ENCODE peak calls at places on chromosome 15, in four cellular contexts. O is H1, M is K562, G is SK-N-SH. L is an unnamed sample.

GRCh38 chr15:81863157-81863556 is 182.7 kb downstream of the MEX3B start:
- DNase-seq in O (no peak), M (no peak), G (no peak), L (no peak)

GRCh38 chr15:31435891-31436628 is 109.4 kb downstream of the KLF13 start:
- DNase-seq in O (no peak), M (peak; percentile 13), G (no peak), L (no peak)

GRCh38 chr15:20341901-20342605 is 199.5 kb downstream of the GOLGA6L6 start:
- DNase-seq in O (no peak), M (peak; percentile 11), G (no peak), L (no peak)

GRCh38 chr15:40899536-40900207 is 5.4 kb downstream of the VPS18 start:
- DNase-seq in O (no peak), M (no peak), G (no peak), L (no peak)

GRCh38 chr15:100043069-100043641 is 298.6 kb downstream of the ADAMTS17 start:
- DNase-seq in O (no peak), M (no peak), G (no peak), L (peak; percentile 42)

GRCh38 chr15:42736793-42737528 is at the start of gene CDAN1:
- DNase-seq in O (peak; percentile 95), M (peak; percentile 99), G (peak; percentile 100), L (peak; percentile 98)

GRCh38 chr15:52466134-52466701 is 62.5 kb downstream of the MYO5A start:
- DNase-seq in O (no peak), M (no peak), G (no peak), L (no peak)

GRCh38 chr15:62403164-62403809 is 238.2 kb upstream of the C2CD4B start:
- DNase-seq in O (no peak), M (no peak), G (no peak), L (no peak)

GRCh38 chr15:29774900-29775299 is 47.4 kb downstream of the TJP1 start:
- DNase-seq in O (no peak), M (no peak), G (no peak), L (no peak)

GRCh38 chr15:101024111-101024695 is 105.0 kb downstream of the LRRK1 start:
- DNase-seq in O (no peak), M (no peak), G (no peak), L (no peak)

GRCh38 chr15:74781673-74782595 is at the start of gene CSK:
- DNase-seq in O (peak; percentile 79), M (peak; percentile 95), G (peak; percentile 99), L (peak; percentile 85)

GRCh38 chr15:43518073-43518761 is 809 bp downstream of the MAP1A start:
- DNase-seq in O (peak; percentile 62), M (peak; percentile 82), G (peak; percentile 70), L (peak; percentile 25)

GRCh38 chr15:65081758-65082157 is 5.2 kb downstream of the KBTBD13 start:
- DNase-seq in O (no peak), M (no peak), G (no peak), L (no peak)

GRCh38 chr15:42070966-42071350 is 23.4 kb downstream of the PLA2G4D start:
- DNase-seq in O (no peak), M (no peak), G (no peak), L (no peak)

GRCh38 chr15:30921106-30921505 is 17.4 kb downstream of the FAN1 start:
- DNase-seq in O (no peak), M (no peak), G (no peak), L (no peak)

GRCh38 chr15:55768670-55769185 is 25.8 kb upstream of the PRTG start:
- DNase-seq in O (no peak), M (no peak), G (peak; percentile 24), L (peak; percentile 28)

DNA sequence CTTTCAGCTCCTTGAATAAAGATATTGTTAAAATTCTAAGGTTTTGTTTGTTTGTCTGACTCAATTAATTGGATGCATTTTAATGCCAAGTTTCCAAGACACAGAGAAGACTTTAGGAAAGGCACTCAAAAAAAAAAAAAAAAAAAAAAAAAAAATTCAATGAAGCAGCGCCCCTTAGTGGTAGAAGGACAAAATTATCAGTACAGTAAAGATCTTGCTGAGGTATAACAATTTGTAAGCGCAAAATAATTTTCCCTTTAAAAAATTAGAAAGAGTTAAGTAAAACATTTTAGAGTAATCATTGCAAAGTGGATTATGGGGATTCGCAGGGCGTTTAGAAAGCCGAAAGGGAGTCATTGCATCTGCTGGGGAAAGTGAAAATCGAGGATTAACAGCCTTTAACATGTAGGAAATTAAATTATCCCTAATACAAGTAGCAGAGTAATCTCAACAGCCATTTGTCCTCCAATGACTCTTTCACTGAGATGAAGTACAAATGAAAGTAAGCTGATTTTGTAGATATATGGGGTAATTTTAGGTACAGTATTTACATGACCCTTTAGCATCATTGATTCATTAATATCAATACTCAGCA is 5.8 kb upstream of the DIS3L start:
- DNase-seq in O (no peak), M (peak; percentile 44), G (peak; percentile 41), L (peak; percentile 50)
- TF ChIP-seq JUND in O (no peak), M (no peak), G (no peak), L (no peak)

DNA sequence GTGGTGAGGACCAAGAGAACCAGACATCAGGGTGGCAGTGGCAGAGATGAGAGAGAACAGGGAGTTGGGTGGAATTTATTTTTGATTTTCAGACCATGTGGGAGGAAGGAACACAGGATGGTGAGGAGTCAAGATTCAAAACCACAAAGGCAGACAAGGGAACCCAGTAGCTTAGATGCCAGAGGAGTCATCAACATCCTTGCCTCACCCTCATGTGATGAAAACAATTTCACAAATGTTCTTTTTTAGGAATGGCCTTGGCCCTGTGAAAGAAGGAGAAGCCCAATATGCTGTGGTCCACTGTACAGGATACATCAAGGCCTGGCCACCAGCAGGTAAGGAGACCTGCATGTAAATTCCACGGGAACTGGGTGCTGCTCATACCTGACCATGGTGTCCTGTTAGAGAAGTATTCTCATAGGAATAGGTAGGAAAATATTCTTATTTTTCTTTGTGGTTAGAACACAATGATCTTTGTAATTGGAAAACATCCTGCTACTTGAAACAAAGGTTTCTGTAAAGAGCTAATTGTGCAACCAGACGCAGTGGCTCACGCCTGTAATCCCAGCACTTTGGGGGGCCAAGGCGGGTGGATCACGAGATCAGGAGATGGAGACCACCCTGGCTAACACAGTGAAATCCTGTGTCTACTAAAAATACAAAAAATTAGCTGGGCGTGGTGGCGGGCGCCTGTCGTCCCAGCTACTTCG is 110.0 kb downstream of the ARNT2 start:
- DNase-seq in O (peak; percentile 14), M (no peak), G (no peak), L (no peak)
- TF ChIP-seq JUND in O (no peak), M (no peak), G (no peak), L (no peak)

DNA sequence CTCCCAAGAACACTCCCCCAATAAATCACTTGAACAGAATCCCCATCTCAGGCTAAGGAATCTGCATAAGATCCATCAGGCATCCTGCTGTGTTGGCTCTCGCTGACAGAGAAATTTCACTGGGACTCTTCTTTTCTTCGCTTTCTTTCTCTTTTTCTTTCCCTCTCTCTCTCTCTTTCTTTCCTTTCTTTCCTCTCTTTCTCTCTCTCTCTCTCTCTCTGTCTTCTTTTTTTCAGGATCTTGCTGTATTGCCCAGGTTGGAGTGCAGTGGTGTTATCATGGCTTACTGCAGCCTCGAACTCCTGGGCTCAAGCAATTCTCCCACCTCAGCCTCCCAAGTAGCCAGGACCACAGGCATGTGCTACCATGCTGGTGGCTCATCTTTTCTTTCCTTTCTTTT is 4.5 kb upstream of the SLC28A1 start:
- DNase-seq in O (no peak), M (no peak), G (no peak), L (no peak)
- TF ChIP-seq JUND in O (no peak), M (no peak), G (no peak), L (no peak)

GRCh38 chr15:94019062-94019461 is 212.3 kb upstream of the MCTP2 start:
- DNase-seq in O (no peak), M (no peak), G (no peak), L (no peak)
- TF ChIP-seq JUND in O (no peak), M (no peak), G (no peak), L (no peak)

DNA sequence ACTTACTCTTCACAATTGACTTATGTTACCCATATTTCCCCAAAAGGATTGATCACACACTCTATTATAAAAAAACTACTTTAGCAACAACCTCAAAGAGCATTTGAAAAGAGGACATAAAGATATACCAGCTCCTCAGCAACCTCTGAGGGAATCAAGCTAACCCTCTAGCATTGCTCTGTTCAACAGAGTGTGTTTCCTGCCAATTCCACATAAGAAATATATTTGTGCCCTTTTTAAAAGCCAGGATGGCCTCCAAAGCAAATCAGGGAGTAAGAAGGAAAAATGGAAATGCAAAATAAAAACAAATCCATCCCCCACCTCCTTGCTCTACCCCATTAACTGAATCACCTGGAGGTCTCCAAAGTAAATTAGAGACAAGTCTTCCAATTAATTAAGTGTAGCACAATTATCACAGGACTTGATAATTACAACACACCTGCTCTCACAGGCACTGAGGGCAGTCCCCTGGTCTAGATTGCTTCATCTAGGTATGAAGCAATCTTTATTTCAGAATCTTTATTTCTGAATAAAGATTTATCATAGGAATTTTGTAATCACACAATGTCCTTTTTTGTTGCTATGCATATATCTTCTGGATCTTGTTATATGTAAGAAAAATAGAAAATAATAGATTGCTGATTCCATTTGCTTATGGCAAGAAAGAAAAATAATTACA is 34.8 kb downstream of the GPR176 start:
- DNase-seq in O (no peak), M (no peak), G (no peak), L (no peak)
- TF ChIP-seq JUND in O (no peak), M (no peak), G (no peak), L (no peak)

GRCh38 chr15:82951472-82952155 is 906 bp downstream of the HOMER2 start:
- DNase-seq in O (no peak), M (no peak), G (peak; percentile 33), L (peak; percentile 7)
- TF ChIP-seq JUND in O (no peak), M (no peak), G (no peak), L (no peak)

GRCh38 chr15:68281008-68281407 is 3.5 kb downstream of the FEM1B start:
- DNase-seq in O (no peak), M (peak; percentile 23), G (no peak), L (no peak)

GRCh38 chr15:68278345-68279217 is 1.0 kb downstream of the FEM1B start:
- DNase-seq in O (no peak), M (no peak), G (peak; percentile 53), L (no peak)

GRCh38 chr15:68279218-68279533 is 1.6 kb downstream of the FEM1B start:
- DNase-seq in O (no peak), M (no peak), G (no peak), L (no peak)

GRCh38 chr15:68277605-68278344 is at the start of gene FEM1B:
- DNase-seq in O (peak; percentile 92), M (peak; percentile 88), G (peak; percentile 93), L (peak; percentile 94)

DNA sequence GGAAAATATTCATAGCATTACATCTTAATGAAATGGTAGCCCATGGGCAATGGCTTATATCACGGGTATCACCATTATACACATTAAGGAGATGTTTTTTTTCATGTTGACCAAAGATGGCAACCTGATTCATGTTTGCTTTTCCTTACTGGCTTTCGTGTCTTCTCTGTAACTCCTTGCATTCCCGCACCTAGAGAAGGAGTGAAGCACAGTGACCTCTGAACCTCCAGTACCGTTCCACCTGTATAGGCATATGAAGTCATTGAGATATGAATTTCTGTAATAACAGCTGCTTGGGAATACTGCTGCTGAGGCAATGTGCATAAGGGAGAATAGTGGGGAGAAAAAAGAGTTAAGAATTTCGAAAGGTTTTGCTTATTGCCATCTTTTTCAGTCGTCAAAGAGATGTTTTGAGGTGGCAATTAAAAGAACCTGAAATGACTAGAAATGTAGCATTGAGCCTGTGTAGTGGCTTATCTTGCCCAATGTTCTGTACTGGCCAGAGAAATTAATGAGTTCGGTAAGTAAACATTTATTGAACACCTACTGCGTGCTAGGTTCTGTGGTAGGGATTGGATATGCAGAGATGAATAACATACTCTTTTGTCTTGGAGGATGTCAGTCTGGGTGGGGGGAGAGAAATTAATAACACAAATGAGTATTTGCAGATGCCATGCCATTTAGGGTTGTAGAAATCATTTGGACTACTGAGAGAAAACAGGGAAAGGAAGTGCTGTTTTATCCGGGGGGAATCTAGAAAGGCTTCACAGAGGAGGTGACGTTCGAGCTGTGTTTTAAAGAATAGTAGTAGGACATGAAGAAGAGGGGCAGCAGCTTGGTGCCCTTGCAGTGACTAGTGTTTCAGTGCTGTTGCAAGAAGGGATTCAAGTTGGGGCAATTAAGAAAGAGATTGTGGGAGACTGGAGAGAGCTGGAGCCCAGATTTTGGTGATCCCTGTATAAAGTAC is 2.5 kb downstream of the FEM1B start:
- DNase-seq in O (no peak), M (no peak), G (no peak), L (no peak)
- TF ChIP-seq JUND in O (no peak), M (no peak), G (no peak), L (no peak)

L was measured in T47D.